ENCODE peak calls at places on chromosome 1, in ten cellular contexts. One of them, this sample, is unnamed.

GRCh38 chr1:29478879-29479278 is 242.6 kb downstream of the PTPRU start:
- DNase-seq in left ventricle myocardium inferior: no peak
- DNase-seq in AG04449: no peak
- DNase-seq in psoas muscle: no peak
- DNase-seq in A549: no peak
- DNase-seq in breast epithelium: no peak
- DNase-seq in heart right ventricle: no peak
- DNase-seq in testis: no peak
- DNase-seq in OCI-LY7: no peak
- DNase-seq in neural progenitor cell: no peak
- DNase-seq in this sample: no peak

GRCh38 chr1:210878564-210878963 is 255.4 kb downstream of the KCNH1 start:
- DNase-seq in left ventricle myocardium inferior: no peak
- DNase-seq in AG04449: no peak
- DNase-seq in psoas muscle: no peak
- DNase-seq in A549: no peak
- DNase-seq in breast epithelium: no peak
- DNase-seq in heart right ventricle: no peak
- DNase-seq in testis: no peak
- DNase-seq in OCI-LY7: no peak
- DNase-seq in neural progenitor cell: no peak
- DNase-seq in this sample: no peak

GRCh38 chr1:149916927-149917310 is 725 bp downstream of the SV2A start:
- DNase-seq in left ventricle myocardium inferior: no peak
- DNase-seq in AG04449: no peak
- DNase-seq in psoas muscle: no peak
- DNase-seq in A549: no peak
- DNase-seq in breast epithelium: no peak
- DNase-seq in heart right ventricle: no peak
- DNase-seq in testis: no peak
- DNase-seq in OCI-LY7: no peak
- DNase-seq in neural progenitor cell: no peak
- DNase-seq in this sample: no peak

GRCh38 chr1:221858758-221859157 is 116.9 kb upstream of the DUSP10 start:
- DNase-seq in left ventricle myocardium inferior: no peak
- DNase-seq in AG04449: peak
- DNase-seq in psoas muscle: peak
- DNase-seq in A549: no peak
- DNase-seq in breast epithelium: no peak
- DNase-seq in heart right ventricle: no peak
- DNase-seq in testis: no peak
- DNase-seq in OCI-LY7: no peak
- DNase-seq in neural progenitor cell: no peak
- DNase-seq in this sample: no peak

GRCh38 chr1:178168535-178168934 is 74.6 kb downstream of the RASAL2 start:
- DNase-seq in left ventricle myocardium inferior: no peak
- DNase-seq in AG04449: no peak
- DNase-seq in psoas muscle: no peak
- DNase-seq in A549: no peak
- DNase-seq in breast epithelium: no peak
- DNase-seq in heart right ventricle: no peak
- DNase-seq in testis: no peak
- DNase-seq in OCI-LY7: no peak
- DNase-seq in neural progenitor cell: no peak
- DNase-seq in this sample: no peak

GRCh38 chr1:99252630-99253029 is 11.7 kb upstream of the PLPPR4 start:
- DNase-seq in left ventricle myocardium inferior: no peak
- DNase-seq in AG04449: no peak
- DNase-seq in psoas muscle: no peak
- DNase-seq in A549: no peak
- DNase-seq in breast epithelium: no peak
- DNase-seq in heart right ventricle: no peak
- DNase-seq in testis: no peak
- DNase-seq in OCI-LY7: no peak
- DNase-seq in neural progenitor cell: no peak
- DNase-seq in this sample: no peak

GRCh38 chr1:204419064-204419403 is 7.4 kb upstream of the PPP1R15B start:
- DNase-seq in left ventricle myocardium inferior: no peak
- DNase-seq in AG04449: no peak
- DNase-seq in psoas muscle: no peak
- DNase-seq in A549: no peak
- DNase-seq in breast epithelium: no peak
- DNase-seq in heart right ventricle: no peak
- DNase-seq in testis: no peak
- DNase-seq in OCI-LY7: no peak
- DNase-seq in neural progenitor cell: no peak
- DNase-seq in this sample: no peak

GRCh38 chr1:47932744-47933143 is 64.4 kb downstream of the TRABD2B start:
- DNase-seq in left ventricle myocardium inferior: no peak
- DNase-seq in AG04449: no peak
- DNase-seq in psoas muscle: no peak
- DNase-seq in A549: no peak
- DNase-seq in breast epithelium: no peak
- DNase-seq in heart right ventricle: no peak
- DNase-seq in testis: no peak
- DNase-seq in OCI-LY7: no peak
- DNase-seq in neural progenitor cell: no peak
- DNase-seq in this sample: no peak

GRCh38 chr1:173403996-173404395 is 73.1 kb upstream of the PRDX6 start:
- DNase-seq in left ventricle myocardium inferior: no peak
- DNase-seq in AG04449: no peak
- DNase-seq in psoas muscle: no peak
- DNase-seq in A549: no peak
- DNase-seq in breast epithelium: no peak
- DNase-seq in heart right ventricle: no peak
- DNase-seq in testis: no peak
- DNase-seq in OCI-LY7: no peak
- DNase-seq in neural progenitor cell: no peak
- DNase-seq in this sample: no peak

GRCh38 chr1:198520524-198521254 is 19.8 kb downstream of the ATP6V1G3 start:
- DNase-seq in left ventricle myocardium inferior: no peak
- DNase-seq in AG04449: no peak
- DNase-seq in psoas muscle: no peak
- DNase-seq in A549: no peak
- DNase-seq in breast epithelium: no peak
- DNase-seq in heart right ventricle: no peak
- DNase-seq in testis: no peak
- DNase-seq in OCI-LY7: no peak
- DNase-seq in neural progenitor cell: no peak
- DNase-seq in this sample: no peak

GRCh38 chr1:109821221-109821669 is 57.5 kb upstream of the EPS8L3 start:
- DNase-seq in left ventricle myocardium inferior: no peak
- DNase-seq in AG04449: peak
- DNase-seq in psoas muscle: peak
- DNase-seq in A549: peak
- DNase-seq in breast epithelium: peak
- DNase-seq in heart right ventricle: no peak
- DNase-seq in testis: no peak
- DNase-seq in OCI-LY7: no peak
- DNase-seq in neural progenitor cell: no peak
- DNase-seq in this sample: peak

GRCh38 chr1:217275617-217276398 is 355.1 kb downstream of the GPATCH2 start:
- DNase-seq in left ventricle myocardium inferior: no peak
- DNase-seq in AG04449: peak
- DNase-seq in psoas muscle: no peak
- DNase-seq in A549: no peak
- DNase-seq in breast epithelium: no peak
- DNase-seq in heart right ventricle: no peak
- DNase-seq in testis: no peak
- DNase-seq in OCI-LY7: no peak
- DNase-seq in neural progenitor cell: no peak
- DNase-seq in this sample: no peak

GRCh38 chr1:227892930-227893695 is 54.6 kb downstream of the WNT9A start:
- DNase-seq in left ventricle myocardium inferior: no peak
- DNase-seq in AG04449: no peak
- DNase-seq in psoas muscle: no peak
- DNase-seq in A549: no peak
- DNase-seq in breast epithelium: peak
- DNase-seq in heart right ventricle: no peak
- DNase-seq in testis: peak
- DNase-seq in OCI-LY7: no peak
- DNase-seq in neural progenitor cell: no peak
- DNase-seq in this sample: peak

GRCh38 chr1:26021647-26022403 is at the start of gene EXTL1:
- DNase-seq in left ventricle myocardium inferior: peak
- DNase-seq in AG04449: no peak
- DNase-seq in psoas muscle: peak
- DNase-seq in A549: no peak
- DNase-seq in breast epithelium: no peak
- DNase-seq in heart right ventricle: peak
- DNase-seq in testis: peak
- DNase-seq in OCI-LY7: no peak
- DNase-seq in neural progenitor cell: peak
- DNase-seq in this sample: no peak

GRCh38 chr1:233389867-233390266 is 62.3 kb downstream of the MAP3K21 start:
- DNase-seq in left ventricle myocardium inferior: no peak
- DNase-seq in AG04449: no peak
- DNase-seq in psoas muscle: no peak
- DNase-seq in A549: no peak
- DNase-seq in breast epithelium: no peak
- DNase-seq in heart right ventricle: no peak
- DNase-seq in testis: no peak
- DNase-seq in OCI-LY7: no peak
- DNase-seq in neural progenitor cell: no peak
- DNase-seq in this sample: no peak

GRCh38 chr1:188872376-188872775 is 1605.3 kb downstream of the BRINP3 start:
- DNase-seq in left ventricle myocardium inferior: no peak
- DNase-seq in AG04449: no peak
- DNase-seq in psoas muscle: no peak
- DNase-seq in A549: no peak
- DNase-seq in breast epithelium: no peak
- DNase-seq in heart right ventricle: no peak
- DNase-seq in testis: no peak
- DNase-seq in OCI-LY7: no peak
- DNase-seq in neural progenitor cell: no peak
- DNase-seq in this sample: no peak

GRCh38 chr1:27628712-27629111 is 6.3 kb downstream of the FGR start:
- DNase-seq in left ventricle myocardium inferior: no peak
- DNase-seq in AG04449: no peak
- DNase-seq in psoas muscle: no peak
- DNase-seq in A549: no peak
- DNase-seq in breast epithelium: no peak
- DNase-seq in heart right ventricle: no peak
- DNase-seq in testis: no peak
- DNase-seq in OCI-LY7: no peak
- DNase-seq in neural progenitor cell: no peak
- DNase-seq in this sample: no peak
- H3K4me3 ChIP-seq in left ventricle myocardium inferior: no peak
- H3K4me3 ChIP-seq in AG04449: no peak
- H3K4me3 ChIP-seq in psoas muscle: no peak
- H3K4me3 ChIP-seq in A549: no peak
- H3K4me3 ChIP-seq in breast epithelium: no peak
- H3K4me3 ChIP-seq in heart right ventricle: no peak
- H3K4me3 ChIP-seq in testis: no peak
- H3K4me3 ChIP-seq in OCI-LY7: no peak
- H3K4me3 ChIP-seq in neural progenitor cell: no peak
- H3K4me3 ChIP-seq in this sample: no peak

DNA sequence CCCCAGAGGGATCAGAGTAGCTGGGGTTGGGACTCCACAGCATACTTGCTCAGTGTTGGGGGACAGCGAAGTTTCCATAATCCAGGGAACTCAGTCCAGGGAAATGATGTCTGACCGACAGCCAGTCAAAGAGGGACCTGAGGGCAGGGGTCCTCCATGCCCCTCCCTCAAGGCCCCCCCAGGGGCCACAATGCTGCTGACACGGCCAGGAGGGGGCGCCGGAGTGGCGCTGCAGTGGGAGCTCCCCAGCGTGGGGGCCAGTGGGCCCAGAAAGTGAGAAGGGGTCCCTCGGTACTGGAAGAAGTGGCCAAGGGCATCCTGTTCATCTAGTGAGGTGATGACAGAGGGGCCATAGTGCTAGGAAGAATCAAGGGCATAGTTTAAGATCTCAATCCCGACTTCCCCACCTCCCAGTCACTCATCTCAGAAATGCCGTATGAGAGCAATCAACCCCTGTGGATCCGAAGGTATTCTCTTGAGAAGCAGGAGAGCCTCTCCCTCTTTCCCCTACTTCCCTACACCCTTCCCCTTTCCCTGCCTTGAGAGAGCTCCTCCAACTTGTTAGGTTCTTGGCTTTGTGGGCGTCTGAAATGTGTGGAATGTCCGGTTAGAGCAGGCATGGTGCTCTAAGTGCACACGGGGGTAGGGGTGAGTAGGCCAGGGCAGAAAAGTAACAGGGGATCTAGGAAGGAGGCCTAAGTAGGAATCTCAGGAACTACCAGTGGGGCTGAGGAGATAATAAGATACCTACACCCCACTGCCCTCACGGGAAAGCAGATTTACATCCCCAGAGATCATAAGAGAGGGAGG is 4.1 kb downstream of the NUDT17 start:
- DNase-seq in left ventricle myocardium inferior: no peak
- DNase-seq in AG04449: no peak
- DNase-seq in psoas muscle: no peak
- DNase-seq in A549: no peak
- DNase-seq in breast epithelium: no peak
- DNase-seq in heart right ventricle: no peak
- DNase-seq in testis: no peak
- DNase-seq in OCI-LY7: no peak
- DNase-seq in neural progenitor cell: peak
- DNase-seq in this sample: no peak
- TF ChIP-seq CTCF in left ventricle myocardium inferior: peak
- TF ChIP-seq CTCF in AG04449: peak
- TF ChIP-seq CTCF in psoas muscle: no peak
- TF ChIP-seq CTCF in A549: peak
- TF ChIP-seq CTCF in breast epithelium: no peak
- TF ChIP-seq CTCF in heart right ventricle: peak
- TF ChIP-seq CTCF in testis: no peak
- TF ChIP-seq CTCF in OCI-LY7: peak
- TF ChIP-seq CTCF in neural progenitor cell: peak
- TF ChIP-seq CTCF in this sample: peak

DNA sequence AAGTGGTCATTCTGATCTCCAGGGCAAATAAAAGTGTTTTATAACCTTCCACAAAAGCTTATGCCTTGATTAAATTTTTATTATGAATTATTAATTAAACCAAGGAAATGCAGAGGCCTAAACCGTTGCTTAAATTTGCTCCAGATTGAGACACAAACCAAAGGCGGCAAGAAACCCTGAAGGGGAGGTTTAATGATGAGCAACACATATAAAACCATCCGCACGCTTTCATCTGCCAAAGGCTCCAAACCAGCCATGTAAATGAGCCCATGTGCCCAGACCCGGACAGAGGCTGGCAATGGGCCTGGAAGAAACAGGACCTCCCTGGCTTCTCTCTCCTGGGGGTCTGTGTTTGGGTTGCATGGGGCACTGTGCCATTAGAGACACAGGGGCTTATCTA is 201.5 kb upstream of the LMO4 start:
- DNase-seq in left ventricle myocardium inferior: no peak
- DNase-seq in AG04449: no peak
- DNase-seq in psoas muscle: no peak
- DNase-seq in A549: no peak
- DNase-seq in breast epithelium: no peak
- DNase-seq in heart right ventricle: no peak
- DNase-seq in testis: no peak
- DNase-seq in OCI-LY7: no peak
- DNase-seq in neural progenitor cell: no peak
- DNase-seq in this sample: no peak
- H3K4me3 ChIP-seq in left ventricle myocardium inferior: no peak
- H3K4me3 ChIP-seq in AG04449: no peak
- H3K4me3 ChIP-seq in psoas muscle: no peak
- H3K4me3 ChIP-seq in A549: no peak
- H3K4me3 ChIP-seq in breast epithelium: no peak
- H3K4me3 ChIP-seq in heart right ventricle: no peak
- H3K4me3 ChIP-seq in testis: no peak
- H3K4me3 ChIP-seq in OCI-LY7: no peak
- H3K4me3 ChIP-seq in neural progenitor cell: no peak
- H3K4me3 ChIP-seq in this sample: no peak

GRCh38 chr1:8992936-8993687 is 33.1 kb downstream of the SLC2A7 start:
- DNase-seq in left ventricle myocardium inferior: no peak
- DNase-seq in AG04449: no peak
- DNase-seq in psoas muscle: no peak
- DNase-seq in A549: no peak
- DNase-seq in breast epithelium: no peak
- DNase-seq in heart right ventricle: no peak
- DNase-seq in testis: no peak
- DNase-seq in OCI-LY7: no peak
- DNase-seq in neural progenitor cell: no peak
- DNase-seq in this sample: no peak
- TF ChIP-seq CTCF in left ventricle myocardium inferior: no peak
- TF ChIP-seq CTCF in AG04449: no peak
- TF ChIP-seq CTCF in psoas muscle: no peak
- TF ChIP-seq CTCF in A549: no peak
- TF ChIP-seq CTCF in breast epithelium: no peak
- TF ChIP-seq CTCF in heart right ventricle: no peak
- TF ChIP-seq CTCF in testis: no peak
- TF ChIP-seq CTCF in OCI-LY7: peak
- TF ChIP-seq CTCF in neural progenitor cell: no peak
- TF ChIP-seq CTCF in this sample: no peak

This sample was measured in right atrium auricular region.